ENCODE peak calls at places on chromosomes 2 and 18, in ten cellular contexts. One of them, this sample, is unnamed.

GRCh38 chr2:2787301-2787907 is 456.3 kb upstream of the MYT1L start:
- DNase-seq in stimulated activated naive CD8-positive, alpha-beta T cell treated with anti-CD3 and anti-CD28 coated beads, Interleukin-15, Interleukin-2, amounts not matched to agents 100 U/mL and 50 U/mL, for 24 hours: no peak
- DNase-seq in HEK293T: no peak
- DNase-seq in prostate gland: no peak
- DNase-seq in iris pigment epithelial cell: no peak
- DNase-seq in NCI-H1092: no peak
- DNase-seq in anterior cingulate cortex: no peak
- DNase-seq in NCI-H1417: peak
- DNase-seq in MG63: no peak
- DNase-seq in amniotic stem cell: no peak
- DNase-seq in this sample: no peak

GRCh38 chr2:3188405-3188946 is 189.1 kb downstream of the EIPR1 start:
- DNase-seq in stimulated activated naive CD8-positive, alpha-beta T cell treated with anti-CD3 and anti-CD28 coated beads, Interleukin-15, Interleukin-2, amounts not matched to agents 100 U/mL and 50 U/mL, for 24 hours: no peak
- DNase-seq in HEK293T: no peak
- DNase-seq in prostate gland: no peak
- DNase-seq in iris pigment epithelial cell: no peak
- DNase-seq in NCI-H1092: no peak
- DNase-seq in anterior cingulate cortex: no peak
- DNase-seq in NCI-H1417: no peak
- DNase-seq in MG63: no peak
- DNase-seq in amniotic stem cell: no peak
- DNase-seq in this sample: no peak

GRCh38 chr2:112958428-112959108 is 19.2 kb upstream of the IL36G start:
- DNase-seq in stimulated activated naive CD8-positive, alpha-beta T cell treated with anti-CD3 and anti-CD28 coated beads, Interleukin-15, Interleukin-2, amounts not matched to agents 100 U/mL and 50 U/mL, for 24 hours: peak
- DNase-seq in HEK293T: peak
- DNase-seq in prostate gland: peak
- DNase-seq in iris pigment epithelial cell: peak
- DNase-seq in NCI-H1092: peak
- DNase-seq in anterior cingulate cortex: no peak
- DNase-seq in NCI-H1417: peak
- DNase-seq in MG63: peak
- DNase-seq in amniotic stem cell: peak
- DNase-seq in this sample: peak

GRCh38 chr18:58026395-58026794 is 17.6 kb upstream of the NEDD4L start:
- DNase-seq in stimulated activated naive CD8-positive, alpha-beta T cell treated with anti-CD3 and anti-CD28 coated beads, Interleukin-15, Interleukin-2, amounts not matched to agents 100 U/mL and 50 U/mL, for 24 hours: no peak
- DNase-seq in HEK293T: no peak
- DNase-seq in prostate gland: no peak
- DNase-seq in iris pigment epithelial cell: no peak
- DNase-seq in NCI-H1092: no peak
- DNase-seq in anterior cingulate cortex: no peak
- DNase-seq in NCI-H1417: no peak
- DNase-seq in MG63: no peak
- DNase-seq in amniotic stem cell: no peak
- DNase-seq in this sample: peak

GRCh38 chr2:110116033-110116710 is 550 bp upstream of the MALL start:
- DNase-seq in stimulated activated naive CD8-positive, alpha-beta T cell treated with anti-CD3 and anti-CD28 coated beads, Interleukin-15, Interleukin-2, amounts not matched to agents 100 U/mL and 50 U/mL, for 24 hours: no peak
- DNase-seq in HEK293T: peak
- DNase-seq in prostate gland: no peak
- DNase-seq in iris pigment epithelial cell: peak
- DNase-seq in NCI-H1092: no peak
- DNase-seq in anterior cingulate cortex: no peak
- DNase-seq in NCI-H1417: no peak
- DNase-seq in MG63: peak
- DNase-seq in amniotic stem cell: no peak
- DNase-seq in this sample: peak

GRCh38 chr2:238131761-238132462 is 6.6 kb upstream of the KLHL30 start:
- DNase-seq in stimulated activated naive CD8-positive, alpha-beta T cell treated with anti-CD3 and anti-CD28 coated beads, Interleukin-15, Interleukin-2, amounts not matched to agents 100 U/mL and 50 U/mL, for 24 hours: no peak
- DNase-seq in HEK293T: no peak
- DNase-seq in prostate gland: no peak
- DNase-seq in iris pigment epithelial cell: no peak
- DNase-seq in NCI-H1092: no peak
- DNase-seq in anterior cingulate cortex: no peak
- DNase-seq in NCI-H1417: no peak
- DNase-seq in MG63: no peak
- DNase-seq in amniotic stem cell: no peak
- DNase-seq in this sample: no peak

GRCh38 chr2:238042849-238043584 is 17.8 kb upstream of the SCLY start:
- DNase-seq in stimulated activated naive CD8-positive, alpha-beta T cell treated with anti-CD3 and anti-CD28 coated beads, Interleukin-15, Interleukin-2, amounts not matched to agents 100 U/mL and 50 U/mL, for 24 hours: no peak
- DNase-seq in HEK293T: no peak
- DNase-seq in prostate gland: peak
- DNase-seq in iris pigment epithelial cell: peak
- DNase-seq in NCI-H1092: no peak
- DNase-seq in anterior cingulate cortex: no peak
- DNase-seq in NCI-H1417: no peak
- DNase-seq in MG63: peak
- DNase-seq in amniotic stem cell: no peak
- DNase-seq in this sample: no peak

GRCh38 chr2:181742908-181743722 is 62.8 kb upstream of the NEUROD1 start:
- DNase-seq in stimulated activated naive CD8-positive, alpha-beta T cell treated with anti-CD3 and anti-CD28 coated beads, Interleukin-15, Interleukin-2, amounts not matched to agents 100 U/mL and 50 U/mL, for 24 hours: peak
- DNase-seq in HEK293T: peak
- DNase-seq in prostate gland: peak
- DNase-seq in iris pigment epithelial cell: peak
- DNase-seq in NCI-H1092: peak
- DNase-seq in anterior cingulate cortex: no peak
- DNase-seq in NCI-H1417: peak
- DNase-seq in MG63: peak
- DNase-seq in amniotic stem cell: peak
- DNase-seq in this sample: peak

GRCh38 chr2:240556553-240557100 is 1.2 kb downstream of the ANKMY1 start:
- DNase-seq in stimulated activated naive CD8-positive, alpha-beta T cell treated with anti-CD3 and anti-CD28 coated beads, Interleukin-15, Interleukin-2, amounts not matched to agents 100 U/mL and 50 U/mL, for 24 hours: peak
- DNase-seq in HEK293T: peak
- DNase-seq in prostate gland: peak
- DNase-seq in iris pigment epithelial cell: peak
- DNase-seq in NCI-H1092: no peak
- DNase-seq in anterior cingulate cortex: no peak
- DNase-seq in NCI-H1417: no peak
- DNase-seq in MG63: peak
- DNase-seq in amniotic stem cell: no peak
- DNase-seq in this sample: peak

GRCh38 chr2:240392084-240392947 is 43.1 kb upstream of the GPC1 start:
- DNase-seq in stimulated activated naive CD8-positive, alpha-beta T cell treated with anti-CD3 and anti-CD28 coated beads, Interleukin-15, Interleukin-2, amounts not matched to agents 100 U/mL and 50 U/mL, for 24 hours: no peak
- DNase-seq in HEK293T: no peak
- DNase-seq in prostate gland: no peak
- DNase-seq in iris pigment epithelial cell: no peak
- DNase-seq in NCI-H1092: no peak
- DNase-seq in anterior cingulate cortex: no peak
- DNase-seq in NCI-H1417: no peak
- DNase-seq in MG63: no peak
- DNase-seq in amniotic stem cell: no peak
- DNase-seq in this sample: peak

GRCh38 chr2:232779935-232780334 is 3.6 kb upstream of the KCNJ13 start:
- DNase-seq in stimulated activated naive CD8-positive, alpha-beta T cell treated with anti-CD3 and anti-CD28 coated beads, Interleukin-15, Interleukin-2, amounts not matched to agents 100 U/mL and 50 U/mL, for 24 hours: no peak
- DNase-seq in HEK293T: no peak
- DNase-seq in prostate gland: peak
- DNase-seq in iris pigment epithelial cell: no peak
- DNase-seq in NCI-H1092: no peak
- DNase-seq in anterior cingulate cortex: no peak
- DNase-seq in NCI-H1417: no peak
- DNase-seq in MG63: no peak
- DNase-seq in amniotic stem cell: no peak
- DNase-seq in this sample: no peak

GRCh38 chr2:224861266-224861665 is 145.1 kb upstream of the CCDC195 start:
- DNase-seq in stimulated activated naive CD8-positive, alpha-beta T cell treated with anti-CD3 and anti-CD28 coated beads, Interleukin-15, Interleukin-2, amounts not matched to agents 100 U/mL and 50 U/mL, for 24 hours: no peak
- DNase-seq in HEK293T: no peak
- DNase-seq in prostate gland: no peak
- DNase-seq in iris pigment epithelial cell: no peak
- DNase-seq in NCI-H1092: no peak
- DNase-seq in anterior cingulate cortex: no peak
- DNase-seq in NCI-H1417: no peak
- DNase-seq in MG63: no peak
- DNase-seq in amniotic stem cell: no peak
- DNase-seq in this sample: peak

GRCh38 chr2:99662761-99663341 is 173.0 kb upstream of the REV1 start:
- DNase-seq in stimulated activated naive CD8-positive, alpha-beta T cell treated with anti-CD3 and anti-CD28 coated beads, Interleukin-15, Interleukin-2, amounts not matched to agents 100 U/mL and 50 U/mL, for 24 hours: no peak
- DNase-seq in HEK293T: no peak
- DNase-seq in prostate gland: peak
- DNase-seq in iris pigment epithelial cell: peak
- DNase-seq in NCI-H1092: peak
- DNase-seq in anterior cingulate cortex: peak
- DNase-seq in NCI-H1417: peak
- DNase-seq in MG63: peak
- DNase-seq in amniotic stem cell: peak
- DNase-seq in this sample: peak

GRCh38 chr2:150742094-150742493 is 254.6 kb upstream of the RND3 start:
- DNase-seq in stimulated activated naive CD8-positive, alpha-beta T cell treated with anti-CD3 and anti-CD28 coated beads, Interleukin-15, Interleukin-2, amounts not matched to agents 100 U/mL and 50 U/mL, for 24 hours: no peak
- DNase-seq in HEK293T: no peak
- DNase-seq in prostate gland: no peak
- DNase-seq in iris pigment epithelial cell: no peak
- DNase-seq in NCI-H1092: no peak
- DNase-seq in anterior cingulate cortex: no peak
- DNase-seq in NCI-H1417: no peak
- DNase-seq in MG63: no peak
- DNase-seq in amniotic stem cell: no peak
- DNase-seq in this sample: no peak

GRCh38 chr2:127404466-127405251 is 13.6 kb upstream of the PROC start:
- DNase-seq in stimulated activated naive CD8-positive, alpha-beta T cell treated with anti-CD3 and anti-CD28 coated beads, Interleukin-15, Interleukin-2, amounts not matched to agents 100 U/mL and 50 U/mL, for 24 hours: no peak
- DNase-seq in HEK293T: no peak
- DNase-seq in prostate gland: no peak
- DNase-seq in iris pigment epithelial cell: no peak
- DNase-seq in NCI-H1092: no peak
- DNase-seq in anterior cingulate cortex: no peak
- DNase-seq in NCI-H1417: no peak
- DNase-seq in MG63: no peak
- DNase-seq in amniotic stem cell: no peak
- DNase-seq in this sample: no peak